ENCODE peak calls at places on chromosomes 2 and 18, in nine cellular contexts. O is Panc1, N is pancreas, A is AG04450, K is stomach, W is HFF-Myc, B is cardiac fibroblast, U is endothelial cell, V is osteocyte. F is an unnamed sample.

GRCh38 chr2:164662066-164662465 is 40.8 kb upstream of the GRB14 start:
- DNase-seq in O (no peak), N (no peak), A (no peak), K (no peak), W (no peak), B (peak), U (no peak), V (no peak), F (peak)

GRCh38 chr2:42974697-42975357 is 182.4 kb upstream of the HAAO start:
- DNase-seq in O (peak), N (peak), A (no peak), K (peak), W (no peak), B (peak), U (peak), V (peak), F (no peak)

GRCh38 chr18:78929502-78929901 is 50.1 kb upstream of the SALL3 start:
- DNase-seq in O (no peak), N (no peak), A (no peak), K (no peak), W (no peak), B (no peak), U (no peak), V (no peak), F (no peak)

GRCh38 chr2:120243211-120243610 is 9.4 kb upstream of the RALB start:
- DNase-seq in O (no peak), N (no peak), A (no peak), K (no peak), W (no peak), B (peak), U (no peak), V (no peak), F (no peak)

GRCh38 chr2:178163395-178163794 is 30.9 kb upstream of the OSBPL6 start:
- DNase-seq in O (no peak), N (no peak), A (no peak), K (no peak), W (no peak), B (no peak), U (no peak), V (no peak), F (no peak)

GRCh38 chr18:14922965-14923565 is 175.1 kb downstream of the ANKRD30B start:
- DNase-seq in O (no peak), N (no peak), A (no peak), K (no peak), W (no peak), B (no peak), U (no peak), V (peak), F (no peak)

GRCh38 chr2:54889053-54889452 is 161.2 kb downstream of the RTN4 start:
- DNase-seq in O (no peak), N (no peak), A (no peak), K (no peak), W (no peak), B (no peak), U (no peak), V (no peak), F (no peak)

GRCh38 chr2:45723857-45724256 is 72.4 kb downstream of the PRKCE start:
- DNase-seq in O (no peak), N (no peak), A (no peak), K (no peak), W (no peak), B (no peak), U (no peak), V (no peak), F (no peak)

GRCh38 chr18:59067873-59068272 is 71.8 kb upstream of the SEC11C start:
- DNase-seq in O (no peak), N (no peak), A (no peak), K (peak), W (no peak), B (peak), U (peak), V (no peak), F (no peak)

GRCh38 chr2:81839780-81840179 is 1535.2 kb upstream of the LRRTM1 start:
- DNase-seq in O (no peak), N (no peak), A (no peak), K (no peak), W (no peak), B (no peak), U (no peak), V (no peak), F (no peak)

GRCh38 chr2:190718652-190719526 is 70.0 kb downstream of the NAB1 start:
- DNase-seq in O (peak), N (peak), A (peak), K (peak), W (peak), B (peak), U (no peak), V (no peak), F (no peak)

GRCh38 chr2:128424806-128425205 is 106.1 kb upstream of the HS6ST1 start:
- DNase-seq in O (no peak), N (peak), A (no peak), K (peak), W (no peak), B (no peak), U (no peak), V (no peak), F (no peak)

GRCh38 chr2:169446452-169446851 is 32.8 kb upstream of the BBS5 start:
- DNase-seq in O (no peak), N (no peak), A (no peak), K (no peak), W (no peak), B (no peak), U (no peak), V (no peak), F (no peak)

GRCh38 chr2:111710085-111710484 is 173.9 kb downstream of the ANAPC1 start:
- DNase-seq in O (no peak), N (no peak), A (no peak), K (no peak), W (no peak), B (no peak), U (no peak), V (peak), F (no peak)

GRCh38 chr2:86706220-86706619 is 13.9 kb upstream of the RMND5A start:
- DNase-seq in O (no peak), N (no peak), A (no peak), K (no peak), W (no peak), B (no peak), U (no peak), V (no peak), F (no peak)

GRCh38 chr18:48408727-48409590 is at the start of gene ZBTB7C:
- DNase-seq in O (no peak), N (no peak), A (no peak), K (peak), W (no peak), B (peak), U (peak), V (no peak), F (no peak)

GRCh38 chr2:127621981-127622431 is 23.9 kb upstream of the GPR17 start:
- DNase-seq in O (no peak), N (peak), A (no peak), K (no peak), W (no peak), B (no peak), U (no peak), V (peak), F (no peak)

GRCh38 chr2:10441966-10442365 is 6.2 kb downstream of the ODC1 start:
- DNase-seq in O (no peak), N (no peak), A (no peak), K (no peak), W (no peak), B (peak), U (no peak), V (no peak), F (no peak)

GRCh38 chr2:1838426-1838825 is 94.1 kb upstream of the PXDN start:
- DNase-seq in O (no peak), N (no peak), A (no peak), K (no peak), W (no peak), B (no peak), U (no peak), V (no peak), F (no peak)

GRCh38 chr2:220366765-220367164 is 739.3 kb downstream of the SLC4A3 start:
- DNase-seq in O (no peak), N (no peak), A (no peak), K (no peak), W (no peak), B (no peak), U (no peak), V (no peak), F (no peak)

GRCh38 chr2:241029599-241030332 is 31.3 kb downstream of the SNED1 start:
- DNase-seq in O (no peak), N (no peak), A (no peak), K (no peak), W (no peak), B (no peak), U (no peak), V (peak), F (no peak)

GRCh38 chr18:49529596-49529995 is 32.3 kb upstream of the LIPG start:
- DNase-seq in O (no peak), N (no peak), A (no peak), K (no peak), W (no peak), B (no peak), U (no peak), V (no peak), F (no peak)

GRCh38 chr2:73588177-73588576 is 54.0 kb downstream of the NAT8 start:
- DNase-seq in O (no peak), N (no peak), A (no peak), K (no peak), W (no peak), B (peak), U (no peak), V (no peak), F (no peak)

GRCh38 chr2:37652199-37652640 is 19.2 kb downstream of the CDC42EP3 start:
- DNase-seq in O (no peak), N (no peak), A (peak), K (no peak), W (peak), B (peak), U (no peak), V (no peak), F (peak)

GRCh38 chr18:44520981-44521672 is 159.6 kb upstream of the SETBP1 start:
- DNase-seq in O (no peak), N (peak), A (no peak), K (no peak), W (no peak), B (no peak), U (no peak), V (no peak), F (no peak)

GRCh38 chr2:161844845-161845244 is 220.6 kb downstream of the SLC4A10 start:
- DNase-seq in O (no peak), N (no peak), A (no peak), K (no peak), W (no peak), B (no peak), U (no peak), V (no peak), F (no peak)

GRCh38 chr2:158745067-158745865 is 49.9 kb upstream of the DAPL1 start:
- DNase-seq in O (no peak), N (no peak), A (peak), K (no peak), W (no peak), B (peak), U (peak), V (no peak), F (peak)

GRCh38 chr2:108535380-108535677 is 1.1 kb downstream of the LIMS1 start:
- DNase-seq in O (no peak), N (no peak), A (no peak), K (no peak), W (no peak), B (peak), U (no peak), V (no peak), F (no peak)

GRCh38 chr2:240791211-240791800 is 28.7 kb downstream of the KIF1A start:
- DNase-seq in O (no peak), N (no peak), A (no peak), K (no peak), W (no peak), B (no peak), U (no peak), V (no peak), F (no peak)

GRCh38 chr2:236991874-236992273 is 93.8 kb upstream of the COPS8 start:
- DNase-seq in O (no peak), N (no peak), A (no peak), K (no peak), W (no peak), B (no peak), U (no peak), V (no peak), F (no peak)

GRCh38 chr2:236986524-236987330 is 99.0 kb upstream of the COPS8 start:
- DNase-seq in O (no peak), N (no peak), A (no peak), K (no peak), W (no peak), B (no peak), U (no peak), V (no peak), F (no peak)

GRCh38 chr2:236988216-236988615 is 97.5 kb upstream of the COPS8 start:
- DNase-seq in O (no peak), N (no peak), A (no peak), K (no peak), W (no peak), B (no peak), U (no peak), V (no peak), F (no peak)

GRCh38 chr2:236985940-236986339 is 99.7 kb upstream of the COPS8 start:
- DNase-seq in O (no peak), N (no peak), A (no peak), K (no peak), W (no peak), B (no peak), U (no peak), V (no peak), F (no peak)

GRCh38 chr2:236988690-236989639 is 96.7 kb upstream of the COPS8 start:
- DNase-seq in O (no peak), N (no peak), A (no peak), K (peak), W (no peak), B (peak), U (no peak), V (no peak), F (no peak)
- TF ChIP-seq CTCF in O (no peak), N (no peak), A (no peak), K (no peak), W (no peak), B (no peak), U (no peak), V (no peak), F (no peak)

GRCh38 chr2:64865831-64866146 is 123.4 kb upstream of the SLC1A4 start:
- DNase-seq in O (no peak), N (no peak), A (no peak), K (no peak), W (no peak), B (no peak), U (no peak), V (no peak), F (no peak)
- TF ChIP-seq CTCF in O (no peak), N (no peak), A (no peak), K (no peak), W (no peak), B (no peak), U (peak), V (peak), F (no peak)

GRCh38 chr2:159922563-159922962 is 124.6 kb upstream of the CD302 start:
- DNase-seq in O (no peak), N (no peak), A (no peak), K (no peak), W (no peak), B (no peak), U (no peak), V (no peak), F (no peak)
- TF ChIP-seq CTCF in O (no peak), N (no peak), A (no peak), K (no peak), W (no peak), B (no peak), U (no peak), V (no peak), F (no peak)

GRCh38 chr2:135893374-135893794 is 17.1 kb upstream of the MCM6 start:
- DNase-seq in O (no peak), N (no peak), A (no peak), K (no peak), W (no peak), B (no peak), U (no peak), V (no peak), F (no peak)
- TF ChIP-seq CTCF in O (no peak), N (no peak), A (no peak), K (no peak), W (no peak), B (no peak), U (no peak), V (no peak), F (no peak)

GRCh38 chr2:12607971-12608370 is 108.8 kb upstream of the TRIB2 start:
- DNase-seq in O (no peak), N (no peak), A (no peak), K (no peak), W (no peak), B (no peak), U (no peak), V (no peak), F (no peak)

GRCh38 chr2:12613137-12613912 is 103.4 kb upstream of the TRIB2 start:
- DNase-seq in O (no peak), N (no peak), A (no peak), K (peak), W (no peak), B (no peak), U (no peak), V (no peak), F (no peak)

GRCh38 chr2:12612168-12612567 is 104.6 kb upstream of the TRIB2 start:
- DNase-seq in O (no peak), N (no peak), A (no peak), K (no peak), W (no peak), B (no peak), U (no peak), V (no peak), F (no peak)

GRCh38 chr2:12612646-12613045 is 104.1 kb upstream of the TRIB2 start:
- DNase-seq in O (no peak), N (no peak), A (no peak), K (no peak), W (no peak), B (no peak), U (no peak), V (no peak), F (no peak)

GRCh38 chr2:12610314-12610713 is 106.4 kb upstream of the TRIB2 start:
- DNase-seq in O (no peak), N (no peak), A (no peak), K (no peak), W (no peak), B (no peak), U (no peak), V (no peak), F (no peak)
- TF ChIP-seq CTCF in O (no peak), N (no peak), A (no peak), K (no peak), W (no peak), B (no peak), U (no peak), V (no peak), F (no peak)

DNA sequence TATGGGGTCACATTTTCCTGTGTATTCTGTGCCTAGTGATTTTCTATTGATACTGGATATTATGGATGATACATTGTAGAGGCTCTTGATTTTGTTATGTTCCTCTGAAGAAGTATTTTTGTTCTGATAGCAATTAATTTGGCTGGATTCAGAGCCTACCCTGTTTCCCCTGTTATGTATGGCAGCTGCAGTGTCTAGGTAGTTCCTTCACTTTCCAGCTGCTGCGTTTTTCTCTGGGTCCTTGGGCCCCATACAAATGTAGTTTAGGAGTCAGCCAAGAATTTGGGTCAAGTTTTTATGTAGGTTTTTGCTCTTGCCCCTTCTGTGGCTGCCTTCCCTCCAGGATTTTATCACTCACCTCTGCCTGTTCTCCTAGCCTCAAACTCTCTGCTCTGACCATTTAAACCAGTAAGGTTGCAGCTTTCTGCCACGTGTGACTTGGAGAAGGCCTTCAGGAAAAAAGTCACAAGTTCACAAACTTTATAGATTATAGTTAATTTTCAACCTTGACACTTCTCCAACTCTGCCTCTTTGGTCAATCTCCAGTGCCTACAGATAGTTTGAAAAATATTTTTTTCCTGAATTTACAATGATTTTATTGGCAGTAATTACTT is 47.0 kb downstream of the APLF start:
- DNase-seq in O (no peak), N (no peak), A (no peak), K (no peak), W (no peak), B (no peak), U (no peak), V (no peak), F (no peak)
- TF ChIP-seq CTCF in O (no peak), N (no peak), A (no peak), K (no peak), W (no peak), B (no peak), U (no peak), V (no peak), F (no peak)

F was measured in AG09319.